ENCODE peak calls at places on chromosome 18, in six cellular contexts. V is activated naive CD8-positive, alpha-beta T cell treated with anti-CD3 and anti-CD28 coated beads, Interleukin-2, amount 50 U/mL, for 24 hours; P is G401; J is heart left ventricle; A is activated T-cell treated with anti-CD3 and anti-CD28 coated beads for 1 hour; G is pancreas. C is an unnamed sample.

GRCh38 chr18:50194623-50195532 is at the start of gene MYO5B:
- DNase-seq in V (peak; percentile 68), P (peak; percentile 12), J (no peak), A (peak; percentile 23), G (peak; percentile 86), C (peak; percentile 72)

GRCh38 chr18:23862071-23862470 is 152.5 kb upstream of the TTC39C start:
- DNase-seq in V (no peak), P (no peak), J (no peak), A (no peak), G (no peak), C (no peak)

GRCh38 chr18:55018602-55019001 is 59.3 kb upstream of the CCDC68 start:
- DNase-seq in V (no peak), P (no peak), J (no peak), A (no peak), G (no peak), C (no peak)

GRCh38 chr18:27363918-27364317 is 178.8 kb upstream of the CHST9 start:
- DNase-seq in V (no peak), P (no peak), J (no peak), A (no peak), G (no peak), C (no peak)

GRCh38 chr18:250685-251084 is 17.2 kb downstream of the THOC1 start:
- DNase-seq in V (no peak), P (peak; percentile 22), J (no peak), A (no peak), G (no peak), C (no peak)

GRCh38 chr18:74895686-74896085 is 298.0 kb downstream of the ZNF407 start:
- DNase-seq in V (no peak), P (no peak), J (no peak), A (no peak), G (no peak), C (no peak)

GRCh38 chr18:34726286-34727004 is 16.3 kb downstream of the DTNA start:
- DNase-seq in V (no peak), P (no peak), J (no peak), A (no peak), G (no peak), C (no peak)

GRCh38 chr18:61335737-61336555 is 2.7 kb downstream of the CDH20 start:
- DNase-seq in V (no peak), P (peak; percentile 19), J (no peak), A (no peak), G (no peak), C (no peak)

GRCh38 chr18:6842081-6842480 is 112.6 kb downstream of the ARHGAP28 start:
- DNase-seq in V (no peak), P (no peak), J (no peak), A (no peak), G (no peak), C (no peak)

GRCh38 chr18:76592981-76593381 is 97.9 kb upstream of the ZNF516 start:
- DNase-seq in V (no peak), P (no peak), J (no peak), A (no peak), G (no peak), C (no peak)

GRCh38 chr18:37668971-37669747 is 103.6 kb upstream of the CELF4 start:
- DNase-seq in V (no peak), P (peak; percentile 46), J (no peak), A (no peak), G (no peak), C (no peak)

GRCh38 chr18:59564516-59564915 is 132.7 kb downstream of the CCBE1 start:
- DNase-seq in V (no peak), P (no peak), J (no peak), A (no peak), G (no peak), C (no peak)

GRCh38 chr18:58605027-58606020 is 23.6 kb downstream of the ALPK2 start:
- DNase-seq in V (peak; percentile 39), P (no peak), J (no peak), A (peak; percentile 25), G (no peak), C (no peak)

GRCh38 chr18:14925281-14925709 is 177.3 kb downstream of the ANKRD30B start:
- DNase-seq in V (no peak), P (no peak), J (no peak), A (no peak), G (no peak), C (no peak)

GRCh38 chr18:36700955-36701354 is 127.8 kb downstream of the TPGS2 start:
- DNase-seq in V (no peak), P (no peak), J (no peak), A (no peak), G (no peak), C (no peak)

GRCh38 chr18:59041819-59042476 is 97.7 kb upstream of the SEC11C start:
- DNase-seq in V (no peak), P (peak; percentile 69), J (no peak), A (no peak), G (no peak), C (no peak)

GRCh38 chr18:22451796-22452195 is 34.1 kb upstream of the CTAGE1 start:
- DNase-seq in V (no peak), P (no peak), J (no peak), A (no peak), G (no peak), C (no peak)

GRCh38 chr18:51017140-51017874 is 12.7 kb upstream of the SMAD4 start:
- DNase-seq in V (no peak), P (no peak), J (no peak), A (no peak), G (no peak), C (no peak)

GRCh38 chr18:76490701-76491171 is 4.3 kb downstream of the ZNF516 start:
- DNase-seq in V (peak; percentile 41), P (no peak), J (no peak), A (peak; percentile 39), G (peak; percentile 81), C (peak; percentile 55)

GRCh38 chr18:77559274-77559910 is 309.7 kb downstream of the GALR1 start:
- DNase-seq in V (no peak), P (no peak), J (no peak), A (no peak), G (no peak), C (no peak)

GRCh38 chr18:58615150-58616132 is 13.4 kb downstream of the ALPK2 start:
- DNase-seq in V (peak; percentile 54), P (no peak), J (no peak), A (peak; percentile 32), G (no peak), C (no peak)

GRCh38 chr18:13487237-13487636 is 239.1 kb downstream of the FAM210A start:
- DNase-seq in V (no peak), P (no peak), J (no peak), A (no peak), G (no peak), C (no peak)

GRCh38 chr18:23545247-23545789 is 41.0 kb downstream of the NPC1 start:
- DNase-seq in V (no peak), P (no peak), J (no peak), A (no peak), G (no peak), C (no peak)

GRCh38 chr18:78069784-78070664 is 820.4 kb downstream of the GALR1 start:
- DNase-seq in V (no peak), P (peak; percentile 4), J (no peak), A (no peak), G (no peak), C (peak; percentile 35)

GRCh38 chr18:62605685-62606084 is 82.9 kb downstream of the ZCCHC2 start:
- DNase-seq in V (no peak), P (no peak), J (peak; percentile 12), A (no peak), G (no peak), C (no peak)

C was measured in testis.